ENCODE peak calls at places on chromosomes 12 and 14, in nine cellular contexts. C is K562, B is A549, Q is NB4, Z is ovary, P is thyroid gland, J is GM12892, T is body of pancreas, G is right lobe of liver. H is an unnamed sample.

GRCh38 chr12:129304532-129304931 is 451.3 kb downstream of the GLT1D1 start:
- DNase-seq in B (no peak), P (no peak), Z (no peak), Q (no peak), C (no peak), G (no peak), J (no peak), T (no peak), H (no peak)

GRCh38 chr14:80805136-80805535 is 136.4 kb downstream of the CEP128 start:
- DNase-seq in J (no peak), P (no peak), G (no peak), T (no peak), Z (no peak), C (no peak), Q (no peak), B (no peak), H (no peak)

GRCh38 chr14:23561873-23562821 is 5.4 kb downstream of the AP1G2 start:
- DNase-seq in T (no peak), Q (no peak), J (no peak), B (no peak), Z (no peak), C (no peak), P (no peak), G (no peak), H (no peak)

GRCh38 chr12:25433581-25434325 is 119.3 kb downstream of the LMNTD1 start:
- DNase-seq in C (no peak), T (no peak), B (no peak), P (no peak), Q (no peak), J (no peak), G (no peak), Z (no peak), H (no peak)

GRCh38 chr12:108169671-108170070 is 40.6 kb downstream of the WSCD2 start:
- DNase-seq in P (peak), Z (no peak), J (no peak), G (no peak), T (no peak), Q (no peak), C (no peak), B (no peak), H (no peak)

GRCh38 chr12:62957233-62957953 is 22.4 kb upstream of the PPM1H start:
- DNase-seq in C (no peak), Q (no peak), P (no peak), G (no peak), B (peak), T (no peak), Z (no peak), J (no peak), H (no peak)

GRCh38 chr12:3313655-3314305 is 177.2 kb upstream of the PRMT8 start:
- DNase-seq in Q (peak), J (no peak), P (no peak), B (peak), C (peak), Z (no peak), G (peak), T (no peak), H (no peak)

GRCh38 chr12:62332598-62332997 is 72.4 kb downstream of the USP15 start:
- DNase-seq in C (no peak), Z (no peak), P (no peak), Q (no peak), G (no peak), B (no peak), J (no peak), T (no peak), H (no peak)

GRCh38 chr12:98399532-98399931 is 115.9 kb upstream of the TMPO start:
- DNase-seq in J (peak), T (no peak), Z (no peak), C (peak), B (peak), G (no peak), P (no peak), Q (peak), H (peak)

GRCh38 chr14:99274346-99275221 is 2.6 kb upstream of the BCL11B start:
- DNase-seq in J (no peak), P (peak), Q (peak), T (peak), B (peak), G (peak), C (peak), Z (peak), H (peak)

GRCh38 chr14:81363746-81364400 is 36.3 kb downstream of the STON2 start:
- DNase-seq in B (no peak), C (no peak), J (no peak), Z (no peak), G (no peak), Q (no peak), P (no peak), T (no peak), H (no peak)

GRCh38 chr14:33617154-33617553 is 333.7 kb downstream of the EGLN3 start:
- DNase-seq in Z (no peak), Q (no peak), B (no peak), P (no peak), J (no peak), G (no peak), C (no peak), T (no peak), H (no peak)

GRCh38 chr12:6831450-6831995 is 3.3 kb downstream of the P3H3 start:
- DNase-seq in T (no peak), Q (no peak), J (no peak), Z (no peak), C (no peak), P (no peak), B (no peak), G (no peak), H (no peak)

GRCh38 chr14:100221419-100222218 is 17.3 kb upstream of the YY1 start:
- DNase-seq in J (peak), P (peak), B (no peak), Z (peak), G (no peak), C (peak), T (peak), Q (peak), H (no peak)

DNA sequence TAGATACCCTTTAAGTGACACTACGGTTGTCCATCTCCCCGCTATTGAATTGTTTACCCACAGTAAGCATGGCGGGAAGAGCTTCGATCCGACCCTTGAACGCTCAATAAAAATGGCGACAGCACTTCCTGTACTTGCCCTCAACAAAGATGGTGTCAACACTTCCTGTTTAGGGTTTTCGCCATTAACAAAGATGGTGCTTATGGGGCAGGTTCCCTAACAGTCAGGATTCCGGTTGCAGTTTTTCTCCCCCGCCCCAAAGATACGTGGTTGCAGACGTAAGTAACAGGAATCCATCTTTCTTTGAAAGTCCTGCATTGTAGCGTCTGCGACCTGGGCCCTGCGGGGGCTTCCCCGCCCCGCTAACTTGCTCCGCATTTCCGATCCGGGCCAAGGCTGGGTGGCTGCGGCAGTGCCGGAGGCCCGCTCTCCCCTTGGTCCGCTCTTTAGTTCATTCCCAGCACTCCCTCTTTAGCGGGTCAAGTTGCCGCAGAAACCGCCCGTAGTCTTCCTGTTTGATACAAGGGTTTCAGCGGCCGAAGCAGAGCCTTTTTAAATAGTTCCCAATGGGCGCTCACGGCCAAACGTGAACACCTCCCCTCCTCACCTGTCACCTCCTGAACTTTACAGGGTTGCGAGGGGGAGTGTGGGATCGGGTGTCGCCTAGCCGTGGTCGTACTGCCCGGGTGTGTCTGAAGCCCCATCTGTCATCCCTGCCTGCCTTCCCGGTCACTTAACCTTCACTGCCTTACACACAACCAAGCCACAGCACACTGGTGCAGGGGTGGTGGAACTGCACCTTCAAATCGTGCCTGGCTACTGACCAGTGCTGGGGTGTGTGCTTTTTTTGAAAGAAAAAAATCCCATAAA is at the start of gene CRADD:
- DNase-seq in P (peak), G (peak), T (peak), B (peak), Z (peak), Q (peak), J (peak), C (peak), H (peak)
- TF ChIP-seq POLR2A in P (peak), G (peak), T (peak), B (peak), Z (peak), Q (peak), J (peak), C (peak), H (peak)

GRCh38 chr14:104081951-104082464 is 3.5 kb upstream of the ASPG start:
- DNase-seq in T (no peak), P (no peak), B (no peak), Q (no peak), Z (no peak), G (peak), C (no peak), J (peak), H (peak)
- TF ChIP-seq POLR2A in T (no peak), P (no peak), B (no peak), Q (no peak), Z (no peak), G (no peak), C (no peak), J (no peak), H (no peak)

DNA sequence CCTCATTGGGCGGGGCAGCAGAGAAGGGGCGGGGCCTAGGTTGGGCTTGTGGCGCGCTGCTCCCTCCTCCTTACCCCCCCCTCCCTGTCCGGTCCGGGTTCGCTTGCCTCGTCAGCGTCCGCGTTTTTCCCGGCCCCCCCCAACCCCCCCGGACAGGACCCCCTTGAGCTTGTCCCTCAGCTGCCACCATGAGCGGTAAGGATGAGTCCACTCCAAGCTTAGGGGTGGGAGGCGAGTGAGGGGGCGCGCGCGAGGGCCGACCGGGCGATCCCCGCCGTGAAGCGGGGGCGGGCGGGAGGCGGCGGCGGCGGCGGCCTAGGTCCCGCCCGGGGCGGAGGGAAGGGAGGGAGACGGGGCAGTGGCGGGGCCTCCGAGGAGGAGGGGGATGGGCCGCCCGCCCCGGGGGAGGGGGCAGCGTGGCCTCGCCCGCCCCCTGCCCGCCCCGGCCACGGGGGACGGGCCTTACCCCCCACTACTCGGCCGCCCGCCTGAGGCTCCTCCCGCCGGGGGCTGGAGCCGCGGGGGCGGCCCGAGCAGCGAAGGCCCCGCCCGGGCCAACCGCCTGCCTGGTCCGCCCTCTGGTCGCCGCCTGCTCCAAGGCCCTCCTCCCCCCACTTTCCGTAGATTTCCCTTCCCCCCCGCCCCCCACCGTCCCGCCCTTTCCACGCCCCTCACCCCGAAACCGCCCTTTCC is at the start of gene SP1:
- DNase-seq in B (peak), C (peak), G (peak), Q (peak), J (peak), T (peak), Z (peak), P (peak), H (peak)
- TF ChIP-seq POLR2A in B (peak), C (no peak), G (peak), Q (no peak), J (peak), T (peak), Z (peak), P (no peak), H (peak)

GRCh38 chr12:111599459-111600295 is 562 bp upstream of the ATXN2 start:
- DNase-seq in J (peak), T (peak), B (peak), G (peak), Q (peak), C (peak), Z (peak), P (peak), H (peak)
- TF ChIP-seq POLR2A in J (peak), T (peak), B (peak), G (peak), Q (peak), C (peak), Z (peak), P (no peak), H (peak)

DNA sequence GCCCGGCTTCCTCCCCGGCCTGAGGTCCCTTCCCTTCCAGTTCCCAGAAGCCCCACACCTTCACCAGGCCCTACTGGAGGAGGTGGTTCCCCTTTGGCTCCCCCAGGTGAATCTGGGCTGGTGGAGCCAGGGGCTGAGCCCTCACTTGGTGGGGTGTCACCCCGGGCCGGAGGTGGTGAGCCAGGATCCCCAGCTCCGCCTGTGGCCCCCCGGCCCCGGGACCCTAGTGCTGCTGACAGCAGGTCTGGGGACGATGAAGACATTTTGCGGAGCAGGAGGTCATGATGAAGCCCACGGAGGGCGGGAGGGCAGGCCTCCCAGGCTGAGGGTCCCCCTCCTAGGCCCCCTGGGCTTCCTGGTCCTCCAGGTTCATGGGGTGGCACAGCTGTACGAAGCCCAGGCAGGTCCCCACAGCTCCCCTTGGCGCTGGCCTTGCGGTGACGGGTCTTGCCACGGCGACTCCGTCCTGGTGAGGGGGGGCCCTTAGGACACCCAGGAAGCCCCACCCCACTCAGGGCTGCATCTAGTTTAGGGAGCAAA is 16.6 kb downstream of the MAP3K12 start:
- DNase-seq in Z (no peak), J (no peak), T (no peak), G (no peak), P (no peak), C (no peak), B (no peak), Q (peak), H (no peak)
- TF ChIP-seq POLR2A in Z (no peak), J (no peak), T (no peak), G (no peak), P (no peak), C (peak), B (no peak), Q (no peak), H (no peak)

DNA sequence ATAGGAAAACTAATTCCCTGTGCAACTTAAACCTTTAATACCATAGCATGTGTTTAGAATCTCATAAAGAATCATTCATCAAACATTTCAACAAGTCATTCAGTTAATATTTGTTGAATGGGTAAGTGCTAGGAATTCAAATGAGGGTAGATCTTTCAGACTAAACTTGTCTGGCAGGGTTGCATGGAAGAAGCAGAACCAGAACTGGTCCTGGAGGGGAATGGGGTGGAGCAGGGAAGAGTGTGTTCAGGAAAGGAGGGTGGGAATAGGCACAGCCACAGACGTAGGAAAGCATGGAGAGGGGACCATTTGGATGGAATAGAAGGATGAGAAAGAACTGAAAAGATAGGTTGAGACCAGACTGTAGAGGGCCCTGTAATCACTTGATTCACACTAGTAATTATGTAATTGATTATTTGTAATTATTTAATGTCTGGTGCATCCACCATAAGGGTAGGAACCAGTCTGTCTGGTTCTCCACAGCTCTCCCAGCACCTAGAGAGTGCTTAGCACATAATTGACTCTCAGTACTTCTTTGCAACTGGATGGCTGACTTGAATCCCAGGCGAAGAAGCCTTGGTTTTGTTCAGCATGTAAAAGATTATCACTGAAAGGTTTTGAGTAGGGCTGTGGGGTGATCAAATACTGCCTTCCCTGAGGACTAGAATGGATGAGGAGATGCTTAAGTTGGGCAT is 3.0 kb upstream of the MAP3K9 start:
- DNase-seq in B (no peak), J (no peak), Q (no peak), G (no peak), C (no peak), T (no peak), P (no peak), Z (no peak), H (no peak)
- TF ChIP-seq POLR2A in B (no peak), J (no peak), Q (no peak), G (no peak), C (no peak), T (no peak), P (no peak), Z (no peak), H (no peak)

DNA sequence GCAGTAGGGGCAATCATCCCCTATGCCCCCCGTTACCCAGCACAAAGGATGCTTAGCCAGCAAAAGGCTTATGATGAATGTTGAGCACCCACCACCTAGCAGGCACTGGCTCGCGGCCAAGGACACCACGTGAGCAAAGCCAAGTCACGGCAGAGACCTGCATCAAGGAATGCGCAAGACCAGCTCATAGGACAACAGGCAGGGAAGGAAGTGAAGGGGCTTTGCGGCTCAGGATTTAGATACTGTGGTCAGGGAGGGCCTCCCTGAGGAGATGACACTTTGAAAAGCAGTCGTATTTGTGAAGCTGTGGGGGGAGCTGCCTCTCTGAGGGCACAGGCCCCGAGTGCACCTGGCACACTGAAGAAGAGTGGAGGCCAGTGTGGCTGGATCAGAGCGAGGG is 32.8 kb downstream of the SH2B3 start:
- DNase-seq in Z (no peak), B (no peak), C (no peak), Q (peak), P (peak), J (no peak), G (no peak), T (no peak), H (no peak)
- TF ChIP-seq POLR2A in Z (no peak), B (no peak), C (peak), Q (no peak), P (no peak), J (no peak), G (no peak), T (no peak), H (no peak)

GRCh38 chr14:21308479-21309237 is 28.8 kb downstream of the RPGRIP1 start:
- DNase-seq in Z (peak), C (peak), P (peak), B (peak), T (peak), Q (peak), G (peak), J (no peak), H (no peak)
- TF ChIP-seq POLR2A in Z (no peak), C (peak), P (no peak), B (peak), T (peak), Q (no peak), G (peak), J (peak), H (no peak)

DNA sequence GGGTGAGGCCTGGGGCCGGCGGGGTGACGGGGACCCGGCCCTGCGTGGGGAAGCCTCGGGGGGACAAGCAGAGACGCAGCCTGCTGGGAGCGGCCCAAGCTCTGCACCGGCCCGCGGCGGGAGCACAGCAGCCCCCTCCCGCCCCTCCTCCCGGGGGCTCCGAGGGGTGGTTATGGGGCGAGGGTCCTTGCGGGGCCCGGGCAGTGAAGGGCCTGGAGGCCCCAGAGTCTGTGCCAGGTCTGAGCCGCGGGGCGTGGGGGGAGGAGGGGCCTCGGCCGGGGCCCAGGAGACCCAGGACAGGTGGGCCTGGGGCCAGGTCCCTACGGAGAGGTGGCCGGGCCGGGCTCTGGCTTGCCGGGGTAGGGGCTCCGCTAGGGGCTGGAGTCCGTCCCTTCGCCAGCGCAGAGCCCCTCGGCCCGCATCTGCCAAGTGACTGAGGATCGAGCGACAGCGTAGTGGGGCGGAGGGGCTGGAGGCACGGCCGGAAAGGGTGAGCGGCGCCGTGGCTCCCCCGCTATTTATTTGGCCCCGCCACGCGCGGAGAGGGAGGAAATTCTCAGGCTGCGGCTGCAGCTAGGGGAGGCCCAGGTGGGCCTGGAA is 498 bp downstream of the TMEM121 start:
- DNase-seq in B (no peak), Z (no peak), Q (no peak), C (no peak), J (no peak), G (no peak), P (peak), T (no peak), H (no peak)
- TF ChIP-seq POLR2A in B (no peak), Z (no peak), Q (no peak), C (no peak), J (no peak), G (no peak), P (no peak), T (no peak), H (no peak)

H was measured in H54.